ENCODE peak calls at places on chromosomes 6 and 20, in seven cellular contexts. One of them, this sample, is unnamed. For H3K9me3, the result is how much of the 10 kb centered on the place peaks cover.

GRCh38 chr6:93676506-93676905 is 257.1 kb upstream of the EPHA7 start:
- DNase-seq in ovary: no peak
- DNase-seq in heart left ventricle: no peak
- DNase-seq in uterus: no peak
- DNase-seq in sigmoid colon: no peak
- DNase-seq in A549: no peak
- DNase-seq in Peyer's patch: no peak
- DNase-seq in this sample: no peak

GRCh38 chr6:38068854-38069253 is 249.3 kb downstream of the ZFAND3 start:
- DNase-seq in uterus: no peak
- DNase-seq in A549: peak
- DNase-seq in ovary: no peak
- DNase-seq in heart left ventricle: peak
- DNase-seq in sigmoid colon: no peak
- DNase-seq in Peyer's patch: no peak
- DNase-seq in this sample: no peak

GRCh38 chr6:54864272-54864671 is 17.7 kb downstream of the FAM83B start:
- DNase-seq in heart left ventricle: no peak
- DNase-seq in ovary: no peak
- DNase-seq in Peyer's patch: no peak
- DNase-seq in uterus: no peak
- DNase-seq in A549: no peak
- DNase-seq in sigmoid colon: no peak
- DNase-seq in this sample: no peak

GRCh38 chr6:36677753-36678487 is 594 bp upstream of the CDKN1A start:
- DNase-seq in uterus: no peak
- DNase-seq in Peyer's patch: no peak
- DNase-seq in sigmoid colon: no peak
- DNase-seq in heart left ventricle: no peak
- DNase-seq in ovary: no peak
- DNase-seq in A549: no peak
- DNase-seq in this sample: no peak

GRCh38 chr20:32635764-32636163 is 38.0 kb downstream of the C20orf203 start:
- DNase-seq in A549: no peak
- DNase-seq in heart left ventricle: no peak
- DNase-seq in uterus: no peak
- DNase-seq in ovary: no peak
- DNase-seq in Peyer's patch: no peak
- DNase-seq in sigmoid colon: no peak
- DNase-seq in this sample: no peak

GRCh38 chr6:78829407-78829806 is 37.9 kb upstream of the IRAK1BP1 start:
- DNase-seq in heart left ventricle: no peak
- DNase-seq in sigmoid colon: no peak
- DNase-seq in A549: no peak
- DNase-seq in Peyer's patch: no peak
- DNase-seq in ovary: no peak
- DNase-seq in uterus: no peak
- DNase-seq in this sample: no peak

GRCh38 chr6:31041372-31041974 is 31.2 kb downstream of the MUC22 start:
- DNase-seq in sigmoid colon: no peak
- DNase-seq in ovary: no peak
- DNase-seq in heart left ventricle: no peak
- DNase-seq in uterus: no peak
- DNase-seq in Peyer's patch: no peak
- DNase-seq in A549: peak
- DNase-seq in this sample: no peak

GRCh38 chr6:57182017-57182432 is 9.9 kb downstream of the BAG2 start:
- DNase-seq in Peyer's patch: no peak
- DNase-seq in sigmoid colon: no peak
- DNase-seq in uterus: no peak
- DNase-seq in ovary: no peak
- DNase-seq in A549: no peak
- DNase-seq in heart left ventricle: no peak
- DNase-seq in this sample: no peak

GRCh38 chr6:11918739-11919605 is 93.1 kb upstream of the HIVEP1 start:
- DNase-seq in Peyer's patch: no peak
- DNase-seq in heart left ventricle: no peak
- DNase-seq in ovary: no peak
- DNase-seq in uterus: no peak
- DNase-seq in A549: no peak
- DNase-seq in sigmoid colon: no peak
- DNase-seq in this sample: no peak

GRCh38 chr6:104969785-104970581 is 13.1 kb downstream of the LIN28B start:
- DNase-seq in heart left ventricle: no peak
- DNase-seq in Peyer's patch: no peak
- DNase-seq in sigmoid colon: no peak
- DNase-seq in A549: no peak
- DNase-seq in uterus: no peak
- DNase-seq in ovary: no peak
- DNase-seq in this sample: no peak

GRCh38 chr6:156068870-156069269 is 613.2 kb upstream of the NOX3 start:
- DNase-seq in ovary: no peak
- DNase-seq in A549: no peak
- DNase-seq in heart left ventricle: no peak
- DNase-seq in Peyer's patch: no peak
- DNase-seq in sigmoid colon: no peak
- DNase-seq in uterus: no peak
- DNase-seq in this sample: no peak

GRCh38 chr6:165939601-165940290 is 227.9 kb downstream of the TBXT start:
- DNase-seq in Peyer's patch: no peak
- DNase-seq in uterus: no peak
- DNase-seq in heart left ventricle: no peak
- DNase-seq in A549: no peak
- DNase-seq in sigmoid colon: no peak
- DNase-seq in ovary: no peak
- DNase-seq in this sample: no peak

GRCh38 chr20:38034108-38034649 is 633 bp downstream of the RPRD1B start:
- DNase-seq in Peyer's patch: no peak
- DNase-seq in sigmoid colon: no peak
- DNase-seq in uterus: no peak
- DNase-seq in A549: no peak
- DNase-seq in heart left ventricle: no peak
- DNase-seq in ovary: no peak
- DNase-seq in this sample: no peak

GRCh38 chr20:32749914-32750637 is 6.8 kb upstream of the COMMD7 start:
- DNase-seq in A549: no peak
- DNase-seq in ovary: no peak
- DNase-seq in heart left ventricle: no peak
- DNase-seq in sigmoid colon: no peak
- DNase-seq in uterus: no peak
- DNase-seq in Peyer's patch: no peak
- DNase-seq in this sample: no peak

GRCh38 chr6:74551896-74552295 is 654.0 kb downstream of the COL12A1 start:
- DNase-seq in uterus: no peak
- DNase-seq in sigmoid colon: no peak
- DNase-seq in ovary: no peak
- DNase-seq in A549: no peak
- DNase-seq in Peyer's patch: no peak
- DNase-seq in heart left ventricle: no peak
- DNase-seq in this sample: no peak

GRCh38 chr6:46590765-46591164 is 61.9 kb downstream of the CYP39A1 start:
- DNase-seq in Peyer's patch: no peak
- DNase-seq in heart left ventricle: no peak
- DNase-seq in ovary: no peak
- DNase-seq in uterus: no peak
- DNase-seq in A549: no peak
- DNase-seq in sigmoid colon: no peak
- DNase-seq in this sample: no peak

GRCh38 chr6:15504581-15505350 is 158.1 kb downstream of the DTNBP1 start:
- DNase-seq in sigmoid colon: peak
- DNase-seq in heart left ventricle: peak
- DNase-seq in ovary: peak
- DNase-seq in A549: no peak
- DNase-seq in Peyer's patch: peak
- DNase-seq in uterus: peak
- DNase-seq in this sample: no peak

GRCh38 chr6:81682238-81682795 is 70.2 kb downstream of the TENT5A start:
- DNase-seq in A549: no peak
- DNase-seq in heart left ventricle: no peak
- DNase-seq in ovary: no peak
- DNase-seq in sigmoid colon: no peak
- DNase-seq in uterus: no peak
- DNase-seq in Peyer's patch: no peak
- DNase-seq in this sample: no peak

GRCh38 chr20:2914160-2914559 is 40.9 kb downstream of the PTPRA start:
- DNase-seq in A549: peak
- DNase-seq in Peyer's patch: no peak
- DNase-seq in ovary: no peak
- DNase-seq in sigmoid colon: no peak
- DNase-seq in uterus: no peak
- DNase-seq in heart left ventricle: no peak
- DNase-seq in this sample: no peak

GRCh38 chr20:48535556-48535955 is 292.2 kb downstream of the PREX1 start:
- DNase-seq in uterus: no peak
- DNase-seq in ovary: no peak
- DNase-seq in Peyer's patch: no peak
- DNase-seq in sigmoid colon: peak
- DNase-seq in heart left ventricle: no peak
- DNase-seq in A549: no peak
- DNase-seq in this sample: no peak

GRCh38 chr6:85135376-85136094 is 314.3 kb upstream of the NT5E start:
- DNase-seq in heart left ventricle: no peak
- DNase-seq in sigmoid colon: no peak
- DNase-seq in Peyer's patch: no peak
- DNase-seq in uterus: no peak
- DNase-seq in ovary: no peak
- DNase-seq in A549: no peak
- DNase-seq in this sample: no peak

GRCh38 chr6:166165558-166166313 is 1.9 kb downstream of the TBXT start:
- DNase-seq in Peyer's patch: no peak
- DNase-seq in A549: no peak
- DNase-seq in ovary: no peak
- DNase-seq in sigmoid colon: no peak
- DNase-seq in heart left ventricle: no peak
- DNase-seq in uterus: no peak
- DNase-seq in this sample: no peak

GRCh38 chr6:45445749-45446454 is 68.2 kb upstream of the SUPT3H start:
- DNase-seq in heart left ventricle: peak
- DNase-seq in uterus: peak
- DNase-seq in sigmoid colon: peak
- DNase-seq in ovary: peak
- DNase-seq in Peyer's patch: peak
- DNase-seq in A549: peak
- DNase-seq in this sample: no peak

GRCh38 chr6:13794184-13794583 is 20.2 kb downstream of the MCUR1 start:
- DNase-seq in Peyer's patch: no peak
- DNase-seq in uterus: no peak
- DNase-seq in heart left ventricle: no peak
- DNase-seq in A549: peak
- DNase-seq in sigmoid colon: no peak
- DNase-seq in ovary: no peak
- DNase-seq in this sample: peak

GRCh38 chr6:19972221-19972620 is 135.1 kb downstream of the ID4 start:
- DNase-seq in ovary: no peak
- DNase-seq in Peyer's patch: no peak
- DNase-seq in A549: no peak
- DNase-seq in sigmoid colon: no peak
- DNase-seq in heart left ventricle: no peak
- DNase-seq in uterus: no peak
- DNase-seq in this sample: no peak

DNA sequence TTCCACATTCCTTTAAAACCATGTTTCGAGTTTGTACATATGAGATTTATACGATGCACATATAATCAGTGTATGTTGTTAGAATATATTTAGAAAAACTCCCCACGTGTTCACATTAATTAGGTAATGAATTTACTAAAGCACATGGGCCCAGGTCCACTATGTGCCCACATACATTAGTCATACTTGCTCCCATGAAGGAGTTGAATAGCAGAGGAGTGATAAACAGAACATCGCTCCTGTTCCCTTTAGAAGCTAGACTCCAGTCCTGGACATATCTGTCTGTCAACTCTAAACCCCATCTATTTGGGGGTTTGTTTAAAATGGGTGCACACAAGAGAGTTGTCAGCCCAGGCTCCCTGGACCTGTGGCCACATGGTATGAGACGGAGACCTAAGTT is 108.1 kb upstream of the TIAM2 start:
- DNase-seq in uterus: no peak
- DNase-seq in ovary: no peak
- DNase-seq in heart left ventricle: no peak
- DNase-seq in sigmoid colon: no peak
- DNase-seq in Peyer's patch: no peak
- DNase-seq in A549: no peak
- DNase-seq in this sample: no peak
- H3K9me3 ChIP-seq in uterus: under half
- H3K9me3 ChIP-seq in ovary: under half
- H3K9me3 ChIP-seq in heart left ventricle: under half
- H3K9me3 ChIP-seq in sigmoid colon: under half
- H3K9me3 ChIP-seq in Peyer's patch: under half
- H3K9me3 ChIP-seq in A549: under half
- H3K9me3 ChIP-seq in this sample: under half

GRCh38 chr20:35284267-35284991 is at the start of gene EIF6:
- DNase-seq in A549: peak
- DNase-seq in ovary: peak
- DNase-seq in sigmoid colon: peak
- DNase-seq in Peyer's patch: peak
- DNase-seq in uterus: peak
- DNase-seq in heart left ventricle: peak
- DNase-seq in this sample: peak
- TF ChIP-seq POLR2A in A549: peak
- TF ChIP-seq POLR2A in ovary: no peak
- TF ChIP-seq POLR2A in sigmoid colon: peak
- TF ChIP-seq POLR2A in Peyer's patch: peak
- TF ChIP-seq POLR2A in uterus: peak
- TF ChIP-seq POLR2A in heart left ventricle: no peak
- TF ChIP-seq POLR2A in this sample: peak

GRCh38 chr6:102309700-102310099 is 916.2 kb downstream of the GRIK2 start:
- DNase-seq in sigmoid colon: no peak
- DNase-seq in ovary: no peak
- DNase-seq in Peyer's patch: no peak
- DNase-seq in heart left ventricle: no peak
- DNase-seq in uterus: no peak
- DNase-seq in A549: no peak
- DNase-seq in this sample: no peak
- H3K9me3 ChIP-seq in sigmoid colon: under half
- H3K9me3 ChIP-seq in ovary: under half
- H3K9me3 ChIP-seq in Peyer's patch: under half
- H3K9me3 ChIP-seq in heart left ventricle: under half
- H3K9me3 ChIP-seq in uterus: under half
- H3K9me3 ChIP-seq in A549: under half
- H3K9me3 ChIP-seq in this sample: under half

DNA sequence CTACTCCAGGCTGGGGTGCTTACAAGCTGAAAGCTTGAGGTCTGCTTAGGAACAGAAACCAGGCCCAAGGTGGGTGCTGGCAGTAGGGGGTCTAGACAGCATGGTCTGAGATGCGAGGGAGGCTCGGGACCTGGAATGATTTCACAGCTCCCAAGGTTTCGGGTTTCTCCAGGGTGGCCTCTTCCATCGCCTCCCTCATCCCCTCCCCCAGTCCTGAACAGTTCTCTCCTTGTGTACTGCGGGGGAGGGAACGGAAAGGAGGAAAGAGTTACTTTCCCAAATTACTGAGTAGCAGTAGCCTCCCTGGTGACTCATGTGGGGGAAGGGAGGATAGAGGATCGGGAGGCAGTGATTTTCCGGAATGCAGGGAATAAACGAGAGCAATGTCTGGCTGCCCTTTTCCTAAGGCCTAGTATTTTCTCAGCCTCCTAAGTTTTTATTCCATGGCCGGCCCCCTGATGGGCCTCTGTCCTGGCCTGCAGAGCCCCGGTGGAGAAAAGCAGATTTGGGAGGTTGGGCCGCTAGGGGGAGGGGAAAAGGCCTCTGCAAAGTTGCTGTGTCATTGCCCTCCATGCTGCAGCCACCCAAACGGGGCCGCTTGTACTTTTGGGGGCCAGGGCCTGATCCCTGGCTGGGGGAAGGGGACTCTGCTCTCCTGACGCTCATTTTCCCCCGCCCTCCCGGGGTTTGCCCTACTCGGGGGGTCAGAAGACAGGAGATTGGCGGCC is 1.5 kb downstream of the BRD2 start:
- DNase-seq in uterus: peak
- DNase-seq in heart left ventricle: peak
- DNase-seq in sigmoid colon: peak
- DNase-seq in A549: peak
- DNase-seq in Peyer's patch: peak
- DNase-seq in ovary: peak
- DNase-seq in this sample: no peak
- TF ChIP-seq POLR2A in uterus: peak
- TF ChIP-seq POLR2A in heart left ventricle: no peak
- TF ChIP-seq POLR2A in sigmoid colon: peak
- TF ChIP-seq POLR2A in A549: peak
- TF ChIP-seq POLR2A in Peyer's patch: no peak
- TF ChIP-seq POLR2A in ovary: peak
- TF ChIP-seq POLR2A in this sample: peak

This sample was measured in GM12878.